ENCODE peak calls at places on chromosomes 16 and 17, in four cellular contexts. X is activated CD4-positive, alpha-beta T cell treated with anti-CD3 and anti-CD28 coated beads for 24 hours; A is naive thymus-derived CD4-positive, alpha-beta T cell; E is GM03348. S is an unnamed sample.

GRCh38 chr17:19238167-19238505 is 970 bp downstream of the EPN2 start:
- DNase-seq in X (no peak), A (no peak), E (peak; percentile 61), S (peak; percentile 33)

GRCh38 chr17:19753049-19753444 is 4.9 kb upstream of the ALDH3A1 start:
- DNase-seq in X (no peak), A (no peak), E (peak; percentile 94), S (peak; percentile 97)

GRCh38 chr16:72986011-72986410 is 61.9 kb downstream of the ZFHX3 start:
- DNase-seq in X (no peak), A (no peak), E (peak; percentile 21), S (no peak)

GRCh38 chr17:55067697-55068439 is 99.3 kb downstream of the STXBP4 start:
- DNase-seq in X (no peak), A (no peak), E (peak; percentile 4), S (no peak)

GRCh38 chr17:42002792-42003301 is 14.4 kb downstream of the DNAJC7 start:
- DNase-seq in X (no peak), A (no peak), E (no peak), S (no peak)

GRCh38 chr16:66878067-66878466 is 2.2 kb upstream of the PDP2 start:
- DNase-seq in X (peak; percentile 54), A (no peak), E (peak; percentile 40), S (no peak)

GRCh38 chr16:54928421-54929089 is 2.1 kb upstream of the IRX5 start:
- DNase-seq in X (no peak), A (peak; percentile 41), E (peak; percentile 91), S (peak; percentile 90)

GRCh38 chr16:67594956-67595355 is 32.6 kb downstream of the CTCF start:
- DNase-seq in X (peak; percentile 7), A (no peak), E (peak; percentile 28), S (peak; percentile 15)

GRCh38 chr16:59274141-59274540 is 540.0 kb upstream of the GOT2 start:
- DNase-seq in X (no peak), A (no peak), E (no peak), S (no peak)

GRCh38 chr17:2874211-2874686 is 78.0 kb downstream of the RAP1GAP2 start:
- DNase-seq in X (no peak), A (no peak), E (no peak), S (no peak)

GRCh38 chr17:38864636-38865398 is 5.0 kb upstream of the LASP1 start:
- DNase-seq in X (no peak), A (no peak), E (no peak), S (no peak)

GRCh38 chr16:86577314-86577971 is 906 bp upstream of the FOXL1 start:
- DNase-seq in X (no peak), A (no peak), E (no peak), S (no peak)

GRCh38 chr17:45131616-45132301 is 556 bp downstream of the PLCD3 start:
- DNase-seq in X (no peak), A (peak; percentile 53), E (peak; percentile 61), S (peak; percentile 32)

GRCh38 chr16:12027091-12027490 is 50.6 kb downstream of the SNX29 start:
- DNase-seq in X (no peak), A (no peak), E (no peak), S (no peak)

GRCh38 chr16:83233153-83233552 is 574.6 kb upstream of the HSBP1 start:
- DNase-seq in X (no peak), A (no peak), E (no peak), S (no peak)

GRCh38 chr17:3008336-3009279 is 54.8 kb downstream of the OR1D5 start:
- DNase-seq in X (no peak), A (no peak), E (no peak), S (no peak)

GRCh38 chr17:64653325-64653984 is 8.7 kb downstream of the SMURF2 start:
- DNase-seq in X (no peak), A (no peak), E (no peak), S (no peak)

GRCh38 chr17:73645050-73645871 is 1.0 kb upstream of the SDK2 start:
- DNase-seq in X (no peak), A (peak; percentile 58), E (peak; percentile 63), S (peak; percentile 54)

GRCh38 chr16:74568961-74569631 is 37.8 kb downstream of the GLG1 start:
- DNase-seq in X (no peak), A (no peak), E (peak; percentile 51), S (no peak)

GRCh38 chr17:4179071-4179470 is 36.1 kb downstream of the CYB5D2 start:
- DNase-seq in X (no peak), A (no peak), E (no peak), S (no peak)

GRCh38 chr17:19905514-19905913 is 37.8 kb upstream of the ULK2 start:
- DNase-seq in X (no peak), A (no peak), E (no peak), S (no peak)

GRCh38 chr16:47503936-47504335 is 42.8 kb downstream of the PHKB start:
- DNase-seq in X (no peak), A (no peak), E (peak; percentile 5), S (no peak)

GRCh38 chr17:53722407-53722806 is 100.3 kb upstream of the KIF2B start:
- DNase-seq in X (no peak), A (no peak), E (peak; percentile 88), S (peak; percentile 90)

GRCh38 chr16:67666538-67667433 is at the start of the genes C16orf86 and ENKD1:
- DNase-seq in X (peak; percentile 61), A (peak; percentile 76), E (peak; percentile 86), S (peak; percentile 66)

GRCh38 chr16:84158455-84158854 is 13.3 kb downstream of the DNAAF1 start:
- DNase-seq in X (no peak), A (no peak), E (no peak), S (no peak)

GRCh38 chr17:63996430-63997182 is 1.5 kb upstream of the PRR29 start:
- DNase-seq in X (no peak), A (no peak), E (no peak), S (no peak)

GRCh38 chr17:34667656-34668055 is 88.3 kb downstream of the TMEM132E start:
- DNase-seq in X (no peak), A (no peak), E (no peak), S (no peak)

GRCh38 chr17:46776298-46777005 is 42.0 kb downstream of the WNT3 start:
- DNase-seq in X (no peak), A (no peak), E (no peak), S (no peak)

GRCh38 chr17:60641810-60642220 is 35.8 kb upstream of the BCAS3 start:
- DNase-seq in X (no peak), A (peak; percentile 47), E (peak; percentile 63), S (peak; percentile 66)